ENCODE peak calls at places on chromosomes 2 and 18, in five cellular contexts. F, T, V, Y and O are unnamed samples.

GRCh38 chr2:187188783-187189631 is 259.0 kb downstream of the CALCRL start:
- DNase-seq in Y (no peak), V (no peak), F (no peak), T (no peak), O (no peak)

GRCh38 chr2:91477731-91478672 is 2786.5 kb downstream of the RPIA start:
- DNase-seq in F (no peak), V (peak), T (no peak), Y (no peak), O (no peak)

GRCh38 chr2:190759749-190760213 is 110.9 kb downstream of the NAB1 start:
- DNase-seq in T (peak), V (no peak), Y (no peak), F (no peak), O (no peak)

GRCh38 chr2:177692828-177693269 is 300.3 kb downstream of the AGPS start:
- DNase-seq in Y (no peak), F (no peak), T (peak), V (no peak), O (no peak)

GRCh38 chr2:19746611-19747309 is 155.0 kb downstream of the TTC32 start:
- DNase-seq in T (peak), Y (no peak), F (no peak), V (no peak), O (no peak)

GRCh38 chr2:59578349-59578748 is 975.1 kb downstream of the BCL11A start:
- DNase-seq in F (no peak), V (no peak), T (no peak), Y (no peak), O (no peak)

GRCh38 chr2:180696005-180696404 is 284.4 kb upstream of the UBE2E3 start:
- DNase-seq in V (no peak), F (no peak), T (no peak), Y (no peak), O (no peak)

GRCh38 chr2:42755161-42755900 is 8.6 kb downstream of the OXER1 start:
- DNase-seq in T (no peak), F (no peak), Y (peak), V (no peak), O (no peak)

GRCh38 chr18:13387856-13388548 is 169.4 kb downstream of the LDLRAD4 start:
- DNase-seq in F (no peak), T (no peak), Y (no peak), V (no peak), O (no peak)

GRCh38 chr18:59718108-59719057 is 21.2 kb upstream of the CCBE1 start:
- DNase-seq in V (no peak), T (peak), F (no peak), Y (no peak), O (no peak)

GRCh38 chr2:216306868-216307267 is 65.4 kb downstream of the MARCHF4 start:
- DNase-seq in F (no peak), Y (no peak), T (no peak), V (no peak), O (no peak)

GRCh38 chr2:219684721-219685689 is 57.6 kb downstream of the SLC4A3 start:
- DNase-seq in V (peak), Y (peak), T (no peak), F (peak), O (peak)

GRCh38 chr2:240564191-240564570 is 4.0 kb downstream of the DUSP28 start:
- DNase-seq in T (no peak), V (no peak), Y (no peak), F (no peak), O (no peak)

GRCh38 chr2:173192071-173192470 is 116.4 kb downstream of the MAP3K20 start:
- DNase-seq in F (no peak), T (no peak), Y (no peak), V (no peak), O (no peak)

GRCh38 chr2:70546885-70547284 is 6.7 kb downstream of the TGFA start:
- DNase-seq in T (no peak), F (no peak), Y (no peak), V (no peak), O (no peak)

GRCh38 chr2:181456660-181457120 is 496 bp upstream of the ITGA4 start:
- DNase-seq in T (no peak), V (peak), F (no peak), Y (peak), O (no peak)

GRCh38 chr2:30707304-30707903 is 99.8 kb downstream of the CAPN13 start:
- DNase-seq in Y (no peak), F (no peak), V (peak), T (no peak), O (no peak)

GRCh38 chr2:147368306-147368705 is 476.5 kb upstream of the ACVR2A start:
- DNase-seq in F (no peak), Y (no peak), T (no peak), V (no peak), O (no peak)

GRCh38 chr2:8202139-8202538 is 479.7 kb upstream of the ID2 start:
- DNase-seq in F (no peak), Y (no peak), V (no peak), T (no peak), O (no peak)

GRCh38 chr2:25822190-25823117 is 55.8 kb downstream of the ASXL2 start:
- DNase-seq in T (peak), Y (no peak), V (peak), F (peak), O (peak)

GRCh38 chr2:170073288-170073687 is 104.7 kb upstream of the MYO3B start:
- DNase-seq in F (peak), Y (peak), T (no peak), V (no peak), O (peak)

DNA sequence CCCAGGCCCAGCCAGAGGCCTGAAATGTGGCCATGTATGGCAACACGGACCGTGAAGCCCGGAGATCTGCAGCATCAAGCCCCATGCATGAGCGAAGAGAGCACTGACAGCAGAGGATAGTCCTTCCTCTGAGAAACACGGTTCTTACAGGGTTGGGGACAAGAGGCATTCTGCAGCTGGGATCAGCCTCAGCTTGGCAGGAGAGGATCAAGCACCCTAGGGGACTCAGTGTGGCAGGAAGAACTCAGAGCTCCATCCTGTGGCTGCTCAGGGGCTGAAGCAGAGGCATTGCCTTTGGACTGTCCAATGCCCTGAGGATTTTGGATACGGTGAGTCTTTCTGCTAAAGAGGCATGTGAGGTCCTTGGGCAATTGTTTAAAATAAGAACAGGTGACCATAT is 368.7 kb downstream of the ZNF516 start:
- DNase-seq in F (no peak), Y (no peak), T (no peak), V (no peak), O (no peak)
- TF ChIP-seq CTCF in F (no peak), Y (no peak), T (no peak), V (no peak), O (no peak)

GRCh38 chr18:34320267-34320666 is 95.6 kb upstream of the NOL4 start:
- DNase-seq in V (no peak), F (no peak), T (no peak), Y (no peak), O (no peak)

GRCh38 chr18:34321075-34321474 is 96.4 kb upstream of the NOL4 start:
- DNase-seq in V (no peak), Y (no peak), T (no peak), F (no peak), O (no peak)

GRCh38 chr18:34322365-34323289 is 97.9 kb upstream of the NOL4 start:
- DNase-seq in T (peak), V (peak), F (peak), Y (no peak), O (peak)
- H3K4me3 ChIP-seq in T (no peak), V (no peak), F (no peak), Y (no peak), O (peak)

GRCh38 chr2:160515120-160515519 is 21.5 kb upstream of the RBMS1 start:
- DNase-seq in Y (no peak), V (no peak), F (no peak), T (no peak), O (no peak)

GRCh38 chr2:160517731-160518130 is 24.1 kb upstream of the RBMS1 start:
- DNase-seq in V (no peak), T (no peak), F (no peak), Y (no peak), O (no peak)

GRCh38 chr2:160513120-160513519 is 19.5 kb upstream of the RBMS1 start:
- DNase-seq in Y (no peak), V (no peak), T (no peak), F (no peak), O (no peak)

GRCh38 chr2:160512484-160512883 is 18.9 kb upstream of the RBMS1 start:
- DNase-seq in F (no peak), Y (no peak), V (no peak), T (no peak), O (no peak)

DNA sequence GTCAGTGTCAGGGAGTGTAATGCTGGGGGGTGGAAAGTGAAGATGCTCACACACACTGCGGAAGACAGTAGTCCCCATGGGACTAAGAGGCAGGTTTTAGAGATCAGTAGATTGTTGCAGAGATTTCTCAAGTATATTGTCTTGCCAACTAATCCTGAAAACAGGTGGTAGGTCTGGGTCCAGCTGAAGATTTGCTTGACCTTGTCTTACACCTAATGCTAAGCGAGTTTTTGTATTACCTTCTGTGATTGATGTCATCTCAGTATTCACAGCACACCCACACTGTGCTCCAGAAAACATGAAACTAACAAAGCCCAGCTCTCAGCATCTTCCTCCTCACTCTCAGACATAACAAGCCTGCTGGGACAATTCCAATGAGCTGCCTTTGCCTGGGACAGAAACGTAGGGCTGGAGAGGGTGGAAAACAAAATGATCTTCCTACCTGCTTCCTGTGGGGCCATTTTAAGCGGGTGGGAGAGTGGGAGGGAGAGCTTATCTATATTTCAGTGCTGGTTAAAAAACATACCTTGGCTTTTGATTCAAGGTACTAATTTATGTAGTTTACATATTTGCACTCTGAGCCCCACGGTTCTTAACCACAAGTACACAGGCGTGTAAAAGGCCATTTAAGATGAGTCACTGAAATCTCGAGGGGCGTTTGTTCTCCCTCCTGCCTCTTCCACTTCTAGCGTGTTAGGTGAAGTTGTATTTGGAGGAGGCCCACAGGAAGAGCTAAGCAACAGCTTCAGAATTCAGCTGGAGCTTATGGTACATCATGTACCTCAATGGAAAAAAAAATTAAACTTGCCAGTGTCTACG is 23.1 kb upstream of the RBMS1 start:
- DNase-seq in V (no peak), Y (no peak), F (no peak), T (no peak), O (no peak)
- H3K27ac ChIP-seq in V (no peak), Y (no peak), F (no peak), T (no peak), O (no peak)

GRCh38 chr18:39966275-39966674 is 1988.8 kb upstream of the PIK3C3 start:
- DNase-seq in Y (no peak), F (no peak), V (no peak), T (no peak), O (no peak)
- TF ChIP-seq CTCF in Y (no peak), F (peak), V (peak), T (no peak), O (no peak)

GRCh38 chr18:75784413-75784812 is 356.9 kb upstream of the SMIM21 start:
- DNase-seq in F (no peak), V (no peak), T (no peak), Y (no peak), O (no peak)
- H3K4me3 ChIP-seq in F (no peak), V (no peak), T (no peak), Y (peak), O (peak)

GRCh38 chr18:35585608-35586007 is 4.1 kb downstream of the GALNT1 start:
- DNase-seq in Y (no peak), T (no peak), F (no peak), V (no peak), O (no peak)

GRCh38 chr18:35581555-35582309 is at the start of gene GALNT1:
- DNase-seq in F (no peak), T (no peak), V (peak), Y (peak), O (peak)

GRCh38 chr18:35580748-35581534 is 599 bp upstream of the GALNT1 start:
- DNase-seq in V (peak), Y (peak), T (peak), F (peak), O (peak)

GRCh38 chr18:35582899-35583558 is 1.5 kb downstream of the GALNT1 start:
- DNase-seq in Y (no peak), F (peak), T (no peak), V (no peak), O (no peak)

DNA sequence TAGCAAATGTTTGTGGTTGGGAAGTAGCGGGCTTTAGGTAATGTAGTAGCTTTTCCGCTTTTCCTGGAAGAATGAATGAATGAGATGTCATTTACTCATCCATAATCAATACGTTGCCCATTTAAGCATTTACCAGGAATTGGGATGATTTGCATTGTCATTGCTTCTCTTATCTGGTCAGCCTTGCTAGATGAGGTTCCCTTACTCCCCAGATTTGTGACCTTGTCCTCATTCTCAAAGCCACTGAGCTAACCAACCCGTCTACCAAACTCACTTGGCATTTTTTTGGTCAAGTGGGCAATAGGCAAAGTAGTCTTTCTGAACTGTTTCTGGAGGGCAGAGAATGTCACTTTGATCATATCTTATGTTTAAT is 756 bp downstream of the GALNT1 start:
- DNase-seq in V (no peak), F (no peak), Y (no peak), T (no peak), O (no peak)
- H3K27ac ChIP-seq in V (peak), F (peak), Y (peak), T (peak), O (no peak)

GRCh38 chr2:3535794-3536681 is 16.7 kb upstream of the ADI1 start:
- DNase-seq in F (no peak), Y (peak), V (no peak), T (peak), O (no peak)
- TF ChIP-seq CTCF in F (peak), Y (peak), V (peak), T (peak), O (no peak)

DNA sequence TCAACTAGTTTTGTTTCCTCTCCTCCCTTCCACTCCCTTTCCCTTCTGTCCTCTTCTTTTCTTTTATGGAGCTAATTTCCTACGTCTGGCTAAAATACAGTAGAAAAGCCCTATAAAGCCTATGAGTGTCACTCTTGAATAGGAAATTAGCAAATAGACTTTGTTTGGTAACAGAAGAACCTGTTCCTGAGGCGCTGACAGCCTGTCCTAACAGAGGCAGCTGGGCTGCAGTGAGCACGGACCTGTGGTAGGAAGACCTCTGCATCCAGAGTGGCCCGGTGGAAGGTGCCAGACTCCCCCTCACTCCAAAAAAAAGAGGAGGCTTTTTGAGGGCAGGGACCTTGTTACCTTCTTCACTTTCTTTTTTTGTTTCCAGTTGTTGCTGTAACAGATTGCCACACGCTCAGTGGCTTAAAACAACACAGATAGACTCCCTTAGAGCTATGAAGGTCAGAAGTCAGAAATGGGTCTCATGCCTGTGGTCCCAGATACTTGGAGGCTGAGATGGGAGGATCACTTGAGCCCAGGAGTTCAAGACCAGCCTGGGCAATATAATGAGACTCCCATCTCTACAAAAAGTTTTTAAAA is 81.2 kb upstream of the TXNDC2 start:
- DNase-seq in F (peak), V (no peak), Y (no peak), T (no peak), O (no peak)
- H3K4me3 ChIP-seq in F (no peak), V (no peak), Y (no peak), T (no peak), O (no peak)